ENCODE peak calls at places on chromosomes 7 and 10, in seven cellular contexts. One of them, this sample, is unnamed.

GRCh38 chr10:44391981-44392380 is 7.1 kb upstream of the CXCL12 start:
- DNase-seq in H1: no peak
- DNase-seq in SK-N-SH: no peak
- DNase-seq in IMR-90: no peak
- DNase-seq in GM12878: no peak
- DNase-seq in HepG2: no peak
- DNase-seq in A549: no peak
- DNase-seq in this sample: no peak

GRCh38 chr7:114944742-114945625 is 23.1 kb downstream of the MDFIC start:
- DNase-seq in IMR-90: peak
- DNase-seq in SK-N-SH: no peak
- DNase-seq in HepG2: no peak
- DNase-seq in A549: no peak
- DNase-seq in H1: no peak
- DNase-seq in GM12878: no peak
- DNase-seq in this sample: no peak

GRCh38 chr7:7321681-7322080 is 139.3 kb downstream of the C1GALT1 start:
- DNase-seq in SK-N-SH: no peak
- DNase-seq in H1: no peak
- DNase-seq in GM12878: peak
- DNase-seq in IMR-90: no peak
- DNase-seq in A549: no peak
- DNase-seq in HepG2: peak
- DNase-seq in this sample: no peak

GRCh38 chr10:72255977-72256729 is 17.6 kb upstream of the DDIT4 start:
- DNase-seq in SK-N-SH: no peak
- DNase-seq in GM12878: no peak
- DNase-seq in HepG2: no peak
- DNase-seq in A549: no peak
- DNase-seq in IMR-90: no peak
- DNase-seq in H1: no peak
- DNase-seq in this sample: no peak

GRCh38 chr10:74322141-74322540 is 171.1 kb downstream of the ADK start:
- DNase-seq in IMR-90: no peak
- DNase-seq in H1: no peak
- DNase-seq in A549: no peak
- DNase-seq in HepG2: no peak
- DNase-seq in GM12878: no peak
- DNase-seq in SK-N-SH: no peak
- DNase-seq in this sample: no peak

GRCh38 chr7:105521027-105521730 is 892 bp downstream of the PUS7 start:
- DNase-seq in H1: no peak
- DNase-seq in HepG2: peak
- DNase-seq in IMR-90: peak
- DNase-seq in SK-N-SH: peak
- DNase-seq in GM12878: no peak
- DNase-seq in A549: peak
- DNase-seq in this sample: no peak

GRCh38 chr10:97002670-97003069 is 170.6 kb downstream of the LCOR start:
- DNase-seq in GM12878: no peak
- DNase-seq in A549: no peak
- DNase-seq in H1: no peak
- DNase-seq in SK-N-SH: no peak
- DNase-seq in HepG2: no peak
- DNase-seq in IMR-90: no peak
- DNase-seq in this sample: no peak

GRCh38 chr7:3092468-3092867 is 48.8 kb upstream of the CARD11 start:
- DNase-seq in HepG2: no peak
- DNase-seq in A549: no peak
- DNase-seq in SK-N-SH: no peak
- DNase-seq in H1: no peak
- DNase-seq in IMR-90: peak
- DNase-seq in GM12878: peak
- DNase-seq in this sample: no peak

GRCh38 chr10:31866118-31866670 is 62.4 kb downstream of the ARHGAP12 start:
- DNase-seq in GM12878: no peak
- DNase-seq in HepG2: no peak
- DNase-seq in SK-N-SH: no peak
- DNase-seq in A549: peak
- DNase-seq in IMR-90: no peak
- DNase-seq in H1: no peak
- DNase-seq in this sample: no peak

GRCh38 chr7:155961241-155962190 is 149.3 kb upstream of the SHH start:
- DNase-seq in H1: no peak
- DNase-seq in HepG2: peak
- DNase-seq in GM12878: no peak
- DNase-seq in IMR-90: no peak
- DNase-seq in A549: no peak
- DNase-seq in SK-N-SH: no peak
- DNase-seq in this sample: no peak

GRCh38 chr7:833601-834258 is 1.5 kb downstream of the SUN1 start:
- DNase-seq in H1: no peak
- DNase-seq in HepG2: no peak
- DNase-seq in SK-N-SH: no peak
- DNase-seq in IMR-90: peak
- DNase-seq in A549: no peak
- DNase-seq in GM12878: no peak
- DNase-seq in this sample: no peak

GRCh38 chr10:132877473-132877872 is 64.9 kb downstream of the CFAP46 start:
- DNase-seq in H1: no peak
- DNase-seq in GM12878: no peak
- DNase-seq in HepG2: no peak
- DNase-seq in SK-N-SH: no peak
- DNase-seq in IMR-90: no peak
- DNase-seq in A549: no peak
- DNase-seq in this sample: no peak

GRCh38 chr10:132880148-132880981 is 62.0 kb downstream of the CFAP46 start:
- DNase-seq in SK-N-SH: no peak
- DNase-seq in H1: no peak
- DNase-seq in A549: no peak
- DNase-seq in HepG2: no peak
- DNase-seq in GM12878: no peak
- DNase-seq in IMR-90: no peak
- DNase-seq in this sample: no peak

GRCh38 chr10:132878091-132878729 is 64.2 kb downstream of the CFAP46 start:
- DNase-seq in A549: no peak
- DNase-seq in IMR-90: no peak
- DNase-seq in SK-N-SH: no peak
- DNase-seq in H1: no peak
- DNase-seq in GM12878: no peak
- DNase-seq in HepG2: no peak
- DNase-seq in this sample: no peak

GRCh38 chr10:132879408-132880147 is 62.8 kb downstream of the CFAP46 start:
- DNase-seq in SK-N-SH: no peak
- DNase-seq in HepG2: no peak
- DNase-seq in H1: no peak
- DNase-seq in GM12878: no peak
- DNase-seq in A549: no peak
- DNase-seq in IMR-90: no peak
- DNase-seq in this sample: no peak

DNA sequence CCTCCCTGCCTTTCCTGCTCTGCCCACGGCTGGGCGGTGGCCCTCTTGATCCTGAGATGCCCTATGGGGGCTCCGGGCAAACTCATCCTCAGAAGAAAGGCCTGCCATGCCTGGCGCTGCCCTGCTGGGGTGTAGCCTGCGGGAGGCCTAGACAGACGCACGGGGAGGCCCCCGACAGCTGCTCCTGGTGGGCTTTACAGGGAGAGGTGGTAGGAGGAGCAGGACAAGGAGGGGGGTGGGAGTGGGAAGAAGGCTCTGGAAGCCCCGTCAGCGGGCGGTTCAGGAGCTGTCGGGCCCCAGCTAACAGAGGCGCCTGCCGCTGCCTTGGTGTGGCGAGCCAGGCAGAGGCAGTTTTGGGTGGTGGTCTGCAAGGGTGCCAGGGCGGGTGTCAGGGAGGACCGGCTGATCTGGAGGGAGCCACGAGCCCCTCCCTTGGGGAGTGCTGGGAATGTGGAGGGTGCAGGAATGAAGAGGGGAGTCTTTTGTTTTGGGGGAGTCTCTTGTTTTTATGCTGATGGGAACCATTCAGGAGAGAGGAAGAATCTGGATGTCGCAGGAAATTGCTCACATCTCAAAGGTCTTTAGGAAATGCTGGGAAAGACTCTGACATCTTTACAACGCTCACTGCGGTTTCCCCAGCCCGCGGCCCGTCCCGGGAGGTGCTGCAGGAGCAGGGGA is 63.5 kb downstream of the CFAP46 start:
- DNase-seq in HepG2: no peak
- DNase-seq in IMR-90: no peak
- DNase-seq in SK-N-SH: no peak
- DNase-seq in A549: no peak
- DNase-seq in GM12878: no peak
- DNase-seq in H1: no peak
- DNase-seq in this sample: no peak
- TF ChIP-seq USF2 in HepG2: no peak
- TF ChIP-seq USF2 in IMR-90: no peak
- TF ChIP-seq USF2 in SK-N-SH: no peak
- TF ChIP-seq USF2 in A549: no peak
- TF ChIP-seq USF2 in GM12878: no peak
- TF ChIP-seq USF2 in H1: no peak
- TF ChIP-seq USF2 in this sample: no peak

DNA sequence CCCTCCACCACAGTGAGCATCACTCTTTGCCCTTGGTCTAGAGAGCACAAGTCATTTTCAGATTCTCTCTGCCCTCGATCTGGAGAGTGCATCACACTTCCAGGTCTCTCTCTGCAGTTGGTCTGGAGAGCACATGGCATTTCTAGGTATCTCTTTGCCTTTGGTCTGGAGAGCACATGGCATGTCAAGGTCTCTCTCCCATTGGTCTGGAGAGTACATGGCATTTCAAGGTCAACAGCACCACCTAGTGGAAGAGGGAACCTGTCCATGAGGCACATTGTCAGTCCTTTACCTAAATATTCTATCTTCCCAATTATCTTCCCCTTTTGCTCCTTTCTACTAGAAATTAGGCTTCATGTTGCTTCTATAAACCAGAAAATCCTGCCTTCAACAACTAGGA is 1139.4 kb downstream of the XPNPEP1 start:
- DNase-seq in HepG2: peak
- DNase-seq in A549: peak
- DNase-seq in IMR-90: peak
- DNase-seq in H1: peak
- DNase-seq in GM12878: peak
- DNase-seq in SK-N-SH: peak
- DNase-seq in this sample: peak
- TF ChIP-seq RAD21 in HepG2: no peak
- TF ChIP-seq RAD21 in A549: no peak
- TF ChIP-seq RAD21 in IMR-90: peak
- TF ChIP-seq RAD21 in H1: peak
- TF ChIP-seq RAD21 in GM12878: peak
- TF ChIP-seq RAD21 in SK-N-SH: peak
- TF ChIP-seq RAD21 in this sample: peak

GRCh38 chr10:122237326-122237725 is 33.8 kb upstream of the BTBD16 start:
- DNase-seq in GM12878: no peak
- DNase-seq in H1: no peak
- DNase-seq in HepG2: no peak
- DNase-seq in A549: no peak
- DNase-seq in SK-N-SH: peak
- DNase-seq in IMR-90: no peak
- DNase-seq in this sample: no peak

GRCh38 chr10:122233857-122234348 is 37.2 kb upstream of the BTBD16 start:
- DNase-seq in GM12878: no peak
- DNase-seq in SK-N-SH: peak
- DNase-seq in A549: no peak
- DNase-seq in H1: no peak
- DNase-seq in IMR-90: no peak
- DNase-seq in HepG2: no peak
- DNase-seq in this sample: no peak

GRCh38 chr10:122234416-122234815 is 36.7 kb upstream of the BTBD16 start:
- DNase-seq in H1: no peak
- DNase-seq in A549: no peak
- DNase-seq in SK-N-SH: peak
- DNase-seq in IMR-90: peak
- DNase-seq in HepG2: no peak
- DNase-seq in GM12878: no peak
- DNase-seq in this sample: no peak

GRCh38 chr10:122239578-122240257 is 31.4 kb upstream of the BTBD16 start:
- DNase-seq in GM12878: no peak
- DNase-seq in HepG2: no peak
- DNase-seq in IMR-90: peak
- DNase-seq in A549: no peak
- DNase-seq in SK-N-SH: no peak
- DNase-seq in H1: no peak
- DNase-seq in this sample: no peak

GRCh38 chr10:122236690-122237306 is 34.3 kb upstream of the BTBD16 start:
- DNase-seq in H1: no peak
- DNase-seq in HepG2: no peak
- DNase-seq in IMR-90: no peak
- DNase-seq in A549: no peak
- DNase-seq in GM12878: no peak
- DNase-seq in SK-N-SH: peak
- DNase-seq in this sample: no peak
- TF ChIP-seq USF2 in H1: no peak
- TF ChIP-seq USF2 in HepG2: no peak
- TF ChIP-seq USF2 in IMR-90: no peak
- TF ChIP-seq USF2 in A549: no peak
- TF ChIP-seq USF2 in GM12878: no peak
- TF ChIP-seq USF2 in SK-N-SH: no peak
- TF ChIP-seq USF2 in this sample: no peak

GRCh38 chr10:79094412-79095175 is 25.8 kb downstream of the ZMIZ1 start:
- DNase-seq in GM12878: no peak
- DNase-seq in H1: no peak
- DNase-seq in IMR-90: no peak
- DNase-seq in SK-N-SH: no peak
- DNase-seq in A549: no peak
- DNase-seq in HepG2: no peak
- DNase-seq in this sample: no peak
- TF ChIP-seq RAD21 in GM12878: no peak
- TF ChIP-seq RAD21 in H1: no peak
- TF ChIP-seq RAD21 in IMR-90: no peak
- TF ChIP-seq RAD21 in SK-N-SH: no peak
- TF ChIP-seq RAD21 in A549: no peak
- TF ChIP-seq RAD21 in HepG2: no peak
- TF ChIP-seq RAD21 in this sample: no peak

GRCh38 chr7:11517853-11518252 is 314.1 kb downstream of the THSD7A start:
- DNase-seq in GM12878: no peak
- DNase-seq in IMR-90: no peak
- DNase-seq in HepG2: no peak
- DNase-seq in SK-N-SH: no peak
- DNase-seq in A549: no peak
- DNase-seq in H1: no peak
- DNase-seq in this sample: no peak
- TF ChIP-seq USF2 in GM12878: no peak
- TF ChIP-seq USF2 in IMR-90: no peak
- TF ChIP-seq USF2 in HepG2: no peak
- TF ChIP-seq USF2 in SK-N-SH: no peak
- TF ChIP-seq USF2 in A549: no peak
- TF ChIP-seq USF2 in H1: no peak
- TF ChIP-seq USF2 in this sample: no peak